ENCODE peak calls at places on chromosomes 5 and 9, in eight cellular contexts. C is lung, Y is osteoblast, M is WERI-Rb-1, U is PC-9, L is IMR-90, Q is HFFc6, X is foreskin fibroblast. D is an unnamed sample.

GRCh38 chr5:93585753-93586385 is 2.8 kb downstream of the NR2F1 start:
- DNase-seq in C (no peak), Y (peak; percentile 87), M (no peak), U (no peak), L (peak; percentile 45), Q (no peak), X (no peak), D (no peak)

GRCh38 chr9:35792826-35793225 is 1.4 kb downstream of the NPR2 start:
- DNase-seq in C (no peak), Y (no peak), M (no peak), U (no peak), L (no peak), Q (no peak), X (no peak), D (no peak)

GRCh38 chr5:137395011-137395755 is 103.9 kb downstream of the SPOCK1 start:
- DNase-seq in C (no peak), Y (peak; percentile 68), M (no peak), U (peak; percentile 63), L (peak; percentile 26), Q (peak; percentile 52), X (peak; percentile 10), D (no peak)

GRCh38 chr5:93279292-93279974 is 301.6 kb downstream of the NR2F1-AS1 start:
- DNase-seq in C (no peak), Y (no peak), M (no peak), U (no peak), L (peak; percentile 61), Q (peak; percentile 17), X (no peak), D (no peak)

GRCh38 chr5:123422433-123423277 is 548 bp downstream of the CEP120 start:
- DNase-seq in C (no peak), Y (peak; percentile 86), M (peak; percentile 26), U (peak; percentile 4), L (peak; percentile 40), Q (peak; percentile 8), X (no peak), D (no peak)

GRCh38 chr9:37445832-37446231 is 19.4 kb downstream of the ZBTB5 start:
- DNase-seq in C (no peak), Y (no peak), M (no peak), U (no peak), L (no peak), Q (no peak), X (no peak), D (no peak)

GRCh38 chr5:32143991-32144636 is 30.0 kb downstream of the GOLPH3 start:
- DNase-seq in C (no peak), Y (no peak), M (peak; percentile 78), U (no peak), L (peak; percentile 5), Q (no peak), X (no peak), D (no peak)

GRCh38 chr5:81856948-81857928 is 106.3 kb upstream of the SSBP2 start:
- DNase-seq in C (peak; percentile 74), Y (peak; percentile 34), M (peak; percentile 62), U (peak; percentile 69), L (no peak), Q (no peak), X (no peak), D (peak; percentile 46)

GRCh38 chr5:145854651-145855258 is 18.1 kb downstream of the GRXCR2 start:
- DNase-seq in C (no peak), Y (peak; percentile 84), M (no peak), U (peak; percentile 58), L (peak; percentile 83), Q (peak; percentile 64), X (peak; percentile 59), D (no peak)

GRCh38 chr5:179407191-179408175 is 62.2 kb upstream of the ADAMTS2 start:
- DNase-seq in C (no peak), Y (peak; percentile 96), M (no peak), U (no peak), L (no peak), Q (peak; percentile 22), X (peak; percentile 48), D (no peak)

GRCh38 chr9:134551657-134552348 is 89.8 kb upstream of the COL5A1 start:
- DNase-seq in C (no peak), Y (peak; percentile 98), M (no peak), U (peak; percentile 81), L (peak; percentile 82), Q (peak; percentile 93), X (peak; percentile 76), D (no peak)

GRCh38 chr9:133579601-133580415 is 29.4 kb downstream of the FAM163B start:
- DNase-seq in C (no peak), Y (no peak), M (no peak), U (no peak), L (no peak), Q (no peak), X (no peak), D (no peak)

GRCh38 chr9:109114670-109115069 is 5.1 kb downstream of the TMEM245 start:
- DNase-seq in C (no peak), Y (no peak), M (no peak), U (no peak), L (peak; percentile 66), Q (peak; percentile 51), X (no peak), D (no peak)

GRCh38 chr9:112166176-112167140 is 8.6 kb downstream of the SUSD1 start:
- DNase-seq in C (no peak), Y (no peak), M (peak; percentile 30), U (peak; percentile 61), L (peak; percentile 14), Q (no peak), X (peak; percentile 52), D (no peak)
- TF ChIP-seq CTCF in C (no peak), Y (peak; percentile 31), M (peak; percentile 36), U (no peak), L (no peak), Q (peak; percentile 14), X (no peak), D (no peak)

GRCh38 chr5:77990020-77990419 is 213.9 kb upstream of the TBCA start:
- DNase-seq in C (no peak), Y (no peak), M (peak; percentile 43), U (no peak), L (no peak), Q (no peak), X (no peak), D (no peak)

GRCh38 chr5:77993141-77993540 is 217.0 kb upstream of the TBCA start:
- DNase-seq in C (no peak), Y (no peak), M (no peak), U (no peak), L (no peak), Q (no peak), X (no peak), D (no peak)

GRCh38 chr5:77987988-77988387 is 211.8 kb upstream of the TBCA start:
- DNase-seq in C (no peak), Y (no peak), M (no peak), U (no peak), L (no peak), Q (no peak), X (no peak), D (no peak)

GRCh38 chr5:77993799-77994318 is 217.7 kb upstream of the TBCA start:
- DNase-seq in C (no peak), Y (no peak), M (no peak), U (no peak), L (no peak), Q (no peak), X (no peak), D (no peak)

DNA sequence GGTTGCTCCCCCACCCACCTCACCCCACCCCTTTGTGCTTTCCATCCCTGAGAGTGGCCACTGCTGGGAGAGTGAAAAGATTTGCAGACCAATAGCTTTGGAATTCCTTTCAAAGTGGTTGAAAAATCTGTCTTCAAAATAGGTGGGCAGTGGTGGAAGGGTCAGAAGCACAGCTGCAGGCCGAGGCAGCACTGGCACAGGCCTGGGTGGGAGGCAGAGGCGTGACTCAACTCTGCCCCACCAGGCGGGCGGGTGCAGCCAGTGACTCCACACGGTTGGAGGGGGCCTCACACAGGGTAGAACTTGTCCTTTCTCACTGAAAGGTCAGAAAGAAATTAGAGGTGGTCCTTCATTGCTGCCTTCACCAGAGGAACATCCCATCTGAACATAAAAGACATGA is 214.9 kb upstream of the TBCA start:
- DNase-seq in C (no peak), Y (no peak), M (no peak), U (no peak), L (no peak), Q (no peak), X (no peak), D (no peak)
- TF ChIP-seq CTCF in C (no peak), Y (no peak), M (peak; percentile 38), U (no peak), L (no peak), Q (no peak), X (no peak), D (no peak)

DNA sequence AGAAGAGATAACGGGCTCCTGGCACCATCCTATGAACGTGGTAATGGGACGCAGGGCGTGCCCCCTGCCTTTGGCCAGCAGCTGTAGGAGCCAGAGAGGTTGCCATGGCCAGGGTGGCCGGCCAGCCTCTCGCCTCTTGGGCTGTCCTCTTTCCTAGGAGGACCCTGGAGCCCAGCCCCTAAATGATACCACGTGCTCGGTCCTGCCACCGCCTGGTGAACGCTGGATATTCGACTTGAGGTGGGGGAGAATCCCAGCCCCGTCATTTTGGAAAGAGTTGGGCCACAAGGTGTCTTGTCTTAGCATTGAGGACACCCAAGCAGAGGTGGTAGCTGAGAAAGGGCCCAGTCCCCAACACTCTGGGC is 391 bp upstream of the NRG2 start:
- DNase-seq in C (no peak), Y (no peak), M (peak; percentile 71), U (no peak), L (no peak), Q (no peak), X (no peak), D (peak; percentile 12)
- TF ChIP-seq CTCF in C (no peak), Y (no peak), M (peak; percentile 18), U (peak; percentile 2), L (no peak), Q (peak; percentile 41), X (no peak), D (no peak)

GRCh38 chr9:91757802-91758201 is 192.2 kb downstream of the ROR2 start:
- DNase-seq in C (no peak), Y (no peak), M (no peak), U (no peak), L (no peak), Q (no peak), X (no peak), D (no peak)

GRCh38 chr9:91761362-91761761 is 188.7 kb downstream of the ROR2 start:
- DNase-seq in C (no peak), Y (no peak), M (peak; percentile 70), U (no peak), L (no peak), Q (no peak), X (no peak), D (no peak)

GRCh38 chr9:91755761-91756638 is 194.0 kb downstream of the ROR2 start:
- DNase-seq in C (no peak), Y (no peak), M (no peak), U (no peak), L (no peak), Q (no peak), X (no peak), D (no peak)

GRCh38 chr9:91760906-91761305 is 189.1 kb downstream of the ROR2 start:
- DNase-seq in C (no peak), Y (no peak), M (no peak), U (no peak), L (no peak), Q (no peak), X (no peak), D (no peak)

DNA sequence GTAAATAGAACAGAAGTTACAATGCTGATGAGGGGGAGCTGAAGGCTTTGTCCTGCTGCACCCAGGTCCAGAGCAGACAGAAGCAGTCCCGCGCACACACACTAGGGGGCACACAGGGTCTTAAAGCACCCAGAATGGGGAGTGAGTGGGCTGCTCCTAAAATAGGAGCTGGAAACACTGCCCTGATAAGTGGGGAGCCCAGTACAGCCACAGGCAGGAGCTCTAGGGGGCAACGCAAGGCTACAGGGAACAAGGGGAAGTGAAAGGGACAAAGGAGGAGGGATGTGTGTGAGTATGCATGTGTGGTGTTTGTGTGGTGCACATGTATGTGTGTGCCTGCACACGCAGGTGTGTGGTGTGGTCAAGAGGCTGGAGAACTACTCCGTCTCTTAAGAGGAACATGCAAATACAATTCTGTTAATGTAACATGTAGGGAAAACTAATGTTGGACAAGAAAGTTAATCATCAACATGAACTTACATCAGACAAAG is 191.5 kb downstream of the ROR2 start:
- DNase-seq in C (no peak), Y (peak; percentile 90), M (peak; percentile 84), U (peak; percentile 21), L (peak; percentile 58), Q (peak; percentile 38), X (peak; percentile 28), D (peak; percentile 79)
- TF ChIP-seq CTCF in C (peak; percentile 18), Y (peak; percentile 82), M (peak; percentile 85), U (peak; percentile 76), L (peak; percentile 68), Q (peak; percentile 79), X (peak; percentile 93), D (peak; percentile 65)